ENCODE peak calls at places on chromosomes 11 and 22, in four cellular contexts. G is HepG2, S is H1, I is K562. Y is an unnamed sample.

GRCh38 chr11:32829680-32830412 is at the start of gene PRRG4:
- DNase-seq in G (no peak), S (peak; percentile 80), I (no peak), Y (no peak)

GRCh38 chr11:12279672-12280108 is 97.7 kb upstream of the PARVA start:
- DNase-seq in G (no peak), S (no peak), I (no peak), Y (no peak)

GRCh38 chr11:121889168-121889567 is 226.8 kb downstream of the BLID start:
- DNase-seq in G (no peak), S (no peak), I (no peak), Y (no peak)

GRCh38 chr11:15591112-15591537 is 476.4 kb downstream of the INSC start:
- DNase-seq in G (no peak), S (no peak), I (no peak), Y (no peak)

GRCh38 chr11:128814856-128815705 is 52.0 kb downstream of the KCNJ1 start:
- DNase-seq in G (no peak), S (peak; percentile 83), I (no peak), Y (no peak)

GRCh38 chr22:37892566-37893338 is 13.3 kb upstream of the MICALL1 start:
- DNase-seq in G (no peak), S (no peak), I (no peak), Y (no peak)

GRCh38 chr11:104916442-104916841 is 18.2 kb upstream of the CASP12 start:
- DNase-seq in G (no peak), S (no peak), I (no peak), Y (no peak)

GRCh38 chr22:28791841-28792490 is 8.4 kb downstream of the XBP1 start:
- DNase-seq in G (no peak), S (no peak), I (no peak), Y (no peak)

GRCh38 chr22:19853058-19853878 is 1.4 kb downstream of the GNB1L start:
- DNase-seq in G (no peak), S (no peak), I (peak; percentile 72), Y (no peak)

GRCh38 chr11:95923441-95923729 is 522 bp downstream of the MTMR2 start:
- DNase-seq in G (no peak), S (no peak), I (no peak), Y (no peak)

GRCh38 chr11:61752117-61752924 is at the start of gene MYRF:
- DNase-seq in G (no peak), S (peak; percentile 88), I (peak; percentile 88), Y (no peak)

GRCh38 chr11:18011633-18012313 is 1.1 kb downstream of the SERGEF start:
- DNase-seq in G (peak; percentile 21), S (no peak), I (no peak), Y (no peak)

GRCh38 chr11:58525037-58525614 is 17.2 kb upstream of the OR5B21 start:
- DNase-seq in G (no peak), S (no peak), I (no peak), Y (no peak)

GRCh38 chr11:69293819-69294505 is at the start of gene MYEOV:
- DNase-seq in G (peak; percentile 34), S (peak; percentile 80), I (peak; percentile 99), Y (peak; percentile 93)

GRCh38 chr11:73269353-73270088 is 2.6 kb upstream of the P2RY6 start:
- DNase-seq in G (no peak), S (no peak), I (no peak), Y (no peak)

GRCh38 chr22:40533712-40534378 is 102.7 kb downstream of the MRTFA start:
- DNase-seq in G (no peak), S (no peak), I (peak; percentile 28), Y (peak; percentile 70)

GRCh38 chr11:65124480-65125196 is 2.5 kb downstream of the MRPL49 start:
- DNase-seq in G (no peak), S (no peak), I (peak; percentile 22), Y (no peak)

GRCh38 chr11:68956142-68956541 is 24.6 kb downstream of the MRGPRD start:
- DNase-seq in G (no peak), S (peak; percentile 85), I (peak; percentile 78), Y (no peak)

GRCh38 chr11:109435121-109435742 is 13.2 kb downstream of the C11orf87 start:
- DNase-seq in G (no peak), S (no peak), I (no peak), Y (no peak)

GRCh38 chr11:134837166-134837886 is 425.3 kb upstream of the B3GAT1 start:
- DNase-seq in G (no peak), S (peak; percentile 23), I (no peak), Y (no peak)

GRCh38 chr11:94781822-94782221 is 13.7 kb downstream of the AMOTL1 start:
- DNase-seq in G (no peak), S (no peak), I (no peak), Y (no peak)

GRCh38 chr11:67407700-67408163 is 3.8 kb downstream of the TBC1D10C start:
- DNase-seq in G (no peak), S (no peak), I (no peak), Y (no peak)

GRCh38 chr22:31081963-31082605 is 966 bp downstream of the SMTN start:
- DNase-seq in G (no peak), S (no peak), I (no peak), Y (no peak)

GRCh38 chr22:49948958-49949913 is 11.3 kb upstream of the PIM3 start:
- DNase-seq in G (peak; percentile 84), S (no peak), I (peak; percentile 12), Y (peak; percentile 74)

GRCh38 chr11:27352781-27353180 is 10.2 kb downstream of the CCDC34 start:
- DNase-seq in G (no peak), S (no peak), I (no peak), Y (no peak)

GRCh38 chr11:27350503-27350902 is 12.5 kb downstream of the CCDC34 start:
- DNase-seq in G (no peak), S (no peak), I (no peak), Y (no peak)

GRCh38 chr11:27347361-27347760 is 15.7 kb downstream of the CCDC34 start:
- DNase-seq in G (no peak), S (no peak), I (no peak), Y (no peak)

GRCh38 chr11:27347949-27348879 is 14.8 kb downstream of the CCDC34 start:
- DNase-seq in G (no peak), S (no peak), I (no peak), Y (no peak)

GRCh38 chr11:27349919-27350318 is 13.1 kb downstream of the CCDC34 start:
- DNase-seq in G (peak; percentile 61), S (no peak), I (no peak), Y (no peak)
- TF ChIP-seq HDAC2 in G (no peak), S (no peak), I (no peak), Y (no peak)

GRCh38 chr22:46408568-46409506 is 73.3 kb downstream of the TRMU start:
- DNase-seq in G (no peak), S (no peak), I (no peak), Y (no peak)
- TF ChIP-seq EP300 in G (no peak), S (no peak), I (no peak), Y (no peak)

DNA sequence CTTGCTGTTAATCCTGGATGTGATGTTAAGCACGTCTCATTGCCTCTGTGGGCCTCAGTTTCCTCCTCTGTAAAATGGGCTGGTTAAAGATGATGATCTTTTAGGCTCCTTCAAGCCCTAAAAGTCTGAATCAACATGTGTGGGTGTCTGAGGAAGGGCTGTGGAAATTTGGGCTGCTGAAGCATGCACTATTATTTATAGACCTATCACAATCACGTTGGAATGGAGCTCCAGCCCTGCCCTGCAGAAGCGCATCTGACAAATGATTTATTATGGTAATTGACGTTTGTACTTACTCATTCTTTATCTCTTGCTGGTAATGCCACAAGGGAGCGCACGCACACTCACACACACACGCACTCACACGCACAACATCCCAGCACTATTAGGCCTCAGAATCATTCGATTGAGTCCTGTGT is 20.4 kb downstream of the P2RX3 start:
- DNase-seq in G (no peak), S (no peak), I (no peak), Y (peak; percentile 84)
- TF ChIP-seq RAD21 in G (no peak), S (no peak), I (peak; percentile 40), Y (no peak)

DNA sequence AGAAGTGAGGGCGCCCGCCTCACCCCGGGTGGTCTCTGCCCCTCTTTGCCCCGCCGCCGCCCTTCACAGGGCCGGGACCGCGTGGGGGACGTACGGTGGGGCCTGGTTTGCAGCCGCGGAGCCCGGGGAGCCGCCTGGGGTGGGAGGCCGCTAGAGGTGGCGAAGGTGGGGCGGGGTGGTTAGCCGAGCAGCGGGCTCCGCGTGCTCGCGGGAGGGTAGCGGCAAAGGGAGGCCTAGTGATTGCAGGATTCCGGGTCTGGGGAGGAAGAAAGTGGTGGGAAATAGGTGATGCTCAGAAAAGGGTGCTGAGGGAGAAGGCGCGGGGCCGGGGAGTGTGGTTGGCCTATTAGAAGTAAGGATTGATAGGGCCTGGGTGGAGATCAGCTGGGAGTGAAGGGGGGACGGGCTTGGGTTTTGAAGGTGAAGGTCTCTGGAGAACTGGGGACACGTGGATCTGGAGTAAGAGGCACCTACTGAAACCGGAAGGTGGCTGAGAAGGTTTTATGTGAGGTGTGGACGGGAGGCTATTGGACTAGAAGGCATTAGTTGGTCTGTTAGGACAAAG is 571 bp downstream of the FAR1 start:
- DNase-seq in G (no peak), S (peak; percentile 54), I (peak; percentile 76), Y (peak; percentile 45)
- TF ChIP-seq HDAC2 in G (no peak), S (no peak), I (peak; percentile 51), Y (no peak)